ENCODE peak calls at places on chromosomes 6 and 20, in seven cellular contexts. B is cardiac muscle cell, G is lung, J is heart right ventricle, Y is vagina, L is breast epithelium, Q is neural progenitor cell. T is an unnamed sample.

GRCh38 chr6:4644962-4645361 is 131.2 kb upstream of the CDYL start:
- DNase-seq in B (no peak), G (no peak), J (no peak), Y (no peak), L (no peak), Q (no peak), T (no peak)

GRCh38 chr6:26043389-26044139 is 43.7 kb upstream of the HFE start:
- DNase-seq in B (peak), G (peak), J (peak), Y (no peak), L (peak), Q (no peak), T (peak)

GRCh38 chr20:11204926-11205768 is 531.3 kb upstream of the JAG1 start:
- DNase-seq in B (peak), G (peak), J (peak), Y (no peak), L (peak), Q (peak), T (no peak)

GRCh38 chr20:37501940-37502339 is 19.1 kb upstream of the NNAT start:
- DNase-seq in B (no peak), G (no peak), J (no peak), Y (no peak), L (no peak), Q (no peak), T (no peak)

GRCh38 chr20:35091808-35092523 is 641 bp downstream of the TRPC4AP start:
- DNase-seq in B (no peak), G (no peak), J (peak), Y (no peak), L (peak), Q (peak), T (peak)

GRCh38 chr6:16105874-16106273 is 23.0 kb upstream of the MYLIP start:
- DNase-seq in B (peak), G (no peak), J (no peak), Y (no peak), L (no peak), Q (no peak), T (no peak)

GRCh38 chr6:25017932-25018581 is 82.3 kb upstream of the RIPOR2 start:
- DNase-seq in B (peak), G (peak), J (peak), Y (no peak), L (peak), Q (peak), T (no peak)

GRCh38 chr6:30814137-30815084 is 69.9 kb upstream of the DDR1 start:
- DNase-seq in B (peak), G (no peak), J (no peak), Y (no peak), L (no peak), Q (no peak), T (no peak)

GRCh38 chr6:27503436-27504030 is 30.6 kb upstream of the ZNF184 start:
- DNase-seq in B (peak), G (peak), J (peak), Y (no peak), L (no peak), Q (peak), T (no peak)

GRCh38 chr20:52103469-52103910 is 88.1 kb downstream of the ZFP64 start:
- DNase-seq in B (peak), G (no peak), J (no peak), Y (no peak), L (no peak), Q (peak), T (no peak)

GRCh38 chr6:27592107-27592480 is 119.2 kb upstream of the ZNF184 start:
- DNase-seq in B (peak), G (no peak), J (no peak), Y (no peak), L (no peak), Q (peak), T (no peak)

GRCh38 chr6:1834231-1834630 is 224.5 kb downstream of the FOXC1 start:
- DNase-seq in B (no peak), G (no peak), J (no peak), Y (no peak), L (no peak), Q (no peak), T (no peak)

GRCh38 chr20:43913291-43914025 is 1.2 kb upstream of the TOX2 start:
- DNase-seq in B (no peak), G (no peak), J (no peak), Y (no peak), L (no peak), Q (no peak), T (no peak)

GRCh38 chr6:107620736-107621135 is 130.8 kb downstream of the SOBP start:
- DNase-seq in B (peak), G (no peak), J (no peak), Y (no peak), L (no peak), Q (no peak), T (no peak)

GRCh38 chr6:88422831-88423230 is 256.7 kb upstream of the CNR1 start:
- DNase-seq in B (no peak), G (no peak), J (no peak), Y (no peak), L (no peak), Q (no peak), T (no peak)

GRCh38 chr6:116465246-116465645 is 4.1 kb downstream of the CALHM6 start:
- DNase-seq in B (no peak), G (no peak), J (no peak), Y (no peak), L (no peak), Q (no peak), T (no peak)

GRCh38 chr20:38975539-38976120 is 13.5 kb downstream of the DHX35 start:
- DNase-seq in B (no peak), G (no peak), J (no peak), Y (no peak), L (no peak), Q (no peak), T (no peak)

GRCh38 chr6:100633096-100633766 is 168.5 kb upstream of the SIM1 start:
- DNase-seq in B (peak), G (no peak), J (no peak), Y (no peak), L (no peak), Q (peak), T (peak)

GRCh38 chr6:107624050-107624449 is 134.1 kb downstream of the SOBP start:
- DNase-seq in B (no peak), G (no peak), J (no peak), Y (no peak), L (no peak), Q (no peak), T (no peak)

GRCh38 chr6:106468935-106469334 is 108.4 kb downstream of the CRYBG1 start:
- DNase-seq in B (no peak), G (no peak), J (no peak), Y (no peak), L (no peak), Q (no peak), T (no peak)

GRCh38 chr6:42984924-42985475 is 630 bp downstream of the PPP2R5D start:
- DNase-seq in B (peak), G (no peak), J (peak), Y (no peak), L (no peak), Q (peak), T (no peak)

GRCh38 chr6:2986722-2987196 is 12.9 kb upstream of the NQO2 start:
- DNase-seq in B (peak), G (no peak), J (no peak), Y (no peak), L (no peak), Q (no peak), T (no peak)
- H3K27ac ChIP-seq in B (no peak), G (no peak), J (no peak), Y (peak), L (peak), Q (no peak), T (no peak)

GRCh38 chr6:70079241-70079640 is 212.9 kb downstream of the COL19A1 start:
- DNase-seq in B (no peak), G (no peak), J (no peak), Y (no peak), L (no peak), Q (no peak), T (no peak)

GRCh38 chr6:70082830-70083229 is 216.5 kb downstream of the COL19A1 start:
- DNase-seq in B (no peak), G (no peak), J (no peak), Y (no peak), L (no peak), Q (no peak), T (no peak)

GRCh38 chr6:70080443-70081062 is 214.2 kb downstream of the COL19A1 start:
- DNase-seq in B (peak), G (no peak), J (no peak), Y (no peak), L (no peak), Q (no peak), T (no peak)
- H3K27ac ChIP-seq in B (no peak), G (no peak), J (no peak), Y (no peak), L (no peak), Q (no peak), T (no peak)

GRCh38 chr6:65979120-65979519 is 272.1 kb upstream of the EYS start:
- DNase-seq in B (no peak), G (no peak), J (no peak), Y (no peak), L (no peak), Q (no peak), T (no peak)
- H3K27ac ChIP-seq in B (no peak), G (no peak), J (no peak), Y (no peak), L (no peak), Q (no peak), T (no peak)

GRCh38 chr6:97677626-97678025 is 394.6 kb upstream of the MMS22L start:
- DNase-seq in B (no peak), G (no peak), J (no peak), Y (no peak), L (no peak), Q (no peak), T (no peak)

GRCh38 chr6:97669191-97669651 is 386.2 kb upstream of the MMS22L start:
- DNase-seq in B (peak), G (no peak), J (peak), Y (no peak), L (no peak), Q (peak), T (peak)

DNA sequence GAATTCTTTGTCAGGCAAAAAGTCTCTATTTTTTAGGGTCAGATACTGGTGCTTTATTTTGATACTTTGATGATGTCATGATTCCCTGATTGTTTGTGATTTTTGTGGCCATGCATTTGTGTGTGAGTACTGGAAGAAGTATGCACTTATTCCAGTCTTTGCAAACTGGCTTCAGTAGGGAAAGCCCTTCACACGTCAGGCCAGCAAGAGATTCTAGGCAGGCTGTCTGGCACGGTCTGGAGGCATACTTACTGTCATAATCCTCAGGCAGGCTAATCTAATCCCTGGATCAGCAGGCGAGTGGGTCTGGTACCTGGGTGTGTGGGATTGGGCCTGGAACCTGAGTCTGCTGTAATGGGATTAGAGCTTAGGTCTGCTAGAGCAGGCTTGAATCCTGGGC is 391.8 kb upstream of the MMS22L start:
- DNase-seq in B (no peak), G (no peak), J (no peak), Y (no peak), L (no peak), Q (no peak), T (no peak)
- H3K27ac ChIP-seq in B (no peak), G (no peak), J (no peak), Y (no peak), L (no peak), Q (no peak), T (no peak)

GRCh38 chr6:46170357-46171289 is at the start of gene ENPP5:
- DNase-seq in B (peak), G (peak), J (peak), Y (no peak), L (peak), Q (peak), T (peak)
- H3K27ac ChIP-seq in B (no peak), G (no peak), J (no peak), Y (peak), L (peak), Q (no peak), T (peak)

GRCh38 chr6:92431502-92431901 is 987.9 kb downstream of the EPHA7 start:
- DNase-seq in B (no peak), G (no peak), J (no peak), Y (no peak), L (no peak), Q (no peak), T (no peak)
- H3K27ac ChIP-seq in B (no peak), G (no peak), J (no peak), Y (no peak), L (no peak), Q (no peak), T (no peak)

GRCh38 chr20:41170386-41171105 is 33.2 kb downstream of the PLCG1 start:
- DNase-seq in B (no peak), G (no peak), J (no peak), Y (no peak), L (no peak), Q (no peak), T (no peak)
- H3K27ac ChIP-seq in B (no peak), G (no peak), J (no peak), Y (peak), L (peak), Q (no peak), T (peak)

DNA sequence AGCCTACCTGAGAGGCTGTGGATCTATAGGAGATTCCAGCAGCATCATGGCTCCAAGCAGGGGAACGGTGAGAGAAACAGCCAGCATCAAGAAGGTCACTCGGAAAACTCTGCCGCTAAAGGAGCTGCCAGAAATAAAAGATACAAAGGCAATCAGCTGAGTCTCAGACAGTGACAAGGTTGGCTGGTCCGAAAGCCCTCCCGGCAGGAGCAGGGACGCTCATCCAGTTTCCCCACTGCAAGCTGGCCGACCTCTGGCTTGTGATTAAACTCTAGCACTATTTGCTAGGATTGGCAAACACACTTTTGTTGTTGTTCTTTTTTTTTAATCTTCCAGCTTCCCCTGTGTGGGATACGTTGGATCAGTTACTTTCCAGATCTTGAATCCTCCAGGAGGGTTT is 8.7 kb downstream of the APMAP start:
- DNase-seq in B (no peak), G (no peak), J (no peak), Y (no peak), L (no peak), Q (no peak), T (no peak)
- H3K27ac ChIP-seq in B (no peak), G (no peak), J (no peak), Y (no peak), L (no peak), Q (no peak), T (no peak)

GRCh38 chr6:159980474-159980873 is 11.6 kb downstream of the IGF2R start:
- DNase-seq in B (no peak), G (no peak), J (no peak), Y (no peak), L (no peak), Q (no peak), T (no peak)
- H3K27ac ChIP-seq in B (peak), G (no peak), J (no peak), Y (peak), L (no peak), Q (no peak), T (no peak)

T was measured in caudate nucleus.